ENCODE peak calls at places on chromosomes 2 and 18, in four cellular contexts. W is GM12878, Q is HepG2, X is K562. K is an unnamed sample.

GRCh38 chr2:230330725-230331124 is 3.7 kb downstream of the SP140L start:
- DNase-seq in W (no peak), Q (no peak), X (no peak), K (no peak)

GRCh38 chr2:130378898-130379214 is 23.0 kb downstream of the PTPN18 start:
- DNase-seq in W (no peak), Q (no peak), X (no peak), K (no peak)

GRCh38 chr2:118340103-118340502 is 251.8 kb downstream of the INSIG2 start:
- DNase-seq in W (no peak), Q (no peak), X (no peak), K (no peak)

GRCh38 chr2:68747918-68748317 is 13.3 kb downstream of the ARHGAP25 start:
- DNase-seq in W (no peak), Q (no peak), X (no peak), K (no peak)

GRCh38 chr2:133568172-133568571 is at the start of gene NCKAP5:
- DNase-seq in W (no peak), Q (no peak), X (no peak), K (peak; percentile 22)

GRCh38 chr2:140442319-140442718 is 1662.1 kb upstream of the NXPH2 start:
- DNase-seq in W (no peak), Q (no peak), X (no peak), K (peak; percentile 10)

GRCh38 chr2:201942525-201942924 is 91.1 kb upstream of the FZD7 start:
- DNase-seq in W (no peak), Q (no peak), X (no peak), K (no peak)

GRCh38 chr2:69994166-69994565 is 32.7 kb upstream of the ASPRV1 start:
- DNase-seq in W (no peak), Q (no peak), X (no peak), K (no peak)

GRCh38 chr2:207258191-207258991 is 92.6 kb upstream of the KLF7 start:
- DNase-seq in W (no peak), Q (no peak), X (no peak), K (no peak)

GRCh38 chr18:43486462-43486861 is 209.2 kb upstream of the SYT4 start:
- DNase-seq in W (no peak), Q (no peak), X (no peak), K (no peak)

GRCh38 chr18:21391074-21391673 is 149.1 kb downstream of the GREB1L start:
- DNase-seq in W (peak; percentile 35), Q (no peak), X (no peak), K (no peak)

GRCh38 chr2:119710281-119710680 is 31.3 kb downstream of the TMEM177 start:
- DNase-seq in W (no peak), Q (no peak), X (no peak), K (no peak)

GRCh38 chr2:163182764-163183354 is 344.3 kb upstream of the KCNH7 start:
- DNase-seq in W (no peak), Q (no peak), X (no peak), K (peak; percentile 9)

GRCh38 chr2:173855686-173856085 is 109.5 kb downstream of the SP3 start:
- DNase-seq in W (no peak), Q (no peak), X (no peak), K (no peak)

GRCh38 chr2:177799531-177799930 is 273.0 kb downstream of the PDE11A start:
- DNase-seq in W (no peak), Q (peak; percentile 27), X (peak; percentile 24), K (peak; percentile 49)

GRCh38 chr2:143937563-143938346 is 582.2 kb downstream of the ZEB2 start:
- DNase-seq in W (no peak), Q (no peak), X (no peak), K (peak; percentile 11)

GRCh38 chr2:42297322-42297936 is 63.6 kb downstream of the COX7A2L start:
- DNase-seq in W (no peak), Q (no peak), X (no peak), K (no peak)

GRCh38 chr2:225600444-225600843 is 200.9 kb downstream of the NYAP2 start:
- DNase-seq in W (no peak), Q (no peak), X (no peak), K (no peak)

GRCh38 chr18:37361223-37362157 is 204.1 kb downstream of the CELF4 start:
- DNase-seq in W (no peak), Q (no peak), X (no peak), K (no peak)

GRCh38 chr2:2921011-2921720 is 456.5 kb downstream of the EIPR1 start:
- DNase-seq in W (no peak), Q (no peak), X (no peak), K (no peak)

GRCh38 chr2:188522517-188522916 is 230.8 kb downstream of the GULP1 start:
- DNase-seq in W (no peak), Q (no peak), X (no peak), K (no peak)

GRCh38 chr2:170821631-170822291 is 5.1 kb downstream of the GAD1 start:
- DNase-seq in W (no peak), Q (no peak), X (no peak), K (no peak)

GRCh38 chr2:3837086-3837485 is 133.7 kb downstream of the DCDC2C start:
- DNase-seq in W (no peak), Q (no peak), X (no peak), K (no peak)

GRCh38 chr2:133718688-133719201 is 150.5 kb upstream of the NCKAP5 start:
- DNase-seq in W (no peak), Q (no peak), X (no peak), K (no peak)

GRCh38 chr2:134148172-134148571 is 105.7 kb upstream of the MGAT5 start:
- DNase-seq in W (no peak), Q (no peak), X (no peak), K (no peak)

GRCh38 chr18:51039138-51040112 is 9.4 kb downstream of the SMAD4 start:
- DNase-seq in W (no peak), Q (no peak), X (peak; percentile 20), K (no peak)

GRCh38 chr2:70984576-70985282 is 6.3 kb downstream of the ANKRD53 start:
- DNase-seq in W (no peak), Q (no peak), X (peak; percentile 70), K (peak; percentile 55)

GRCh38 chr2:150612957-150613710 is 125.7 kb upstream of the RND3 start:
- DNase-seq in W (no peak), Q (no peak), X (no peak), K (no peak)

GRCh38 chr2:101053117-101053516 is 51.0 kb downstream of the RPL31 start:
- DNase-seq in W (no peak), Q (no peak), X (no peak), K (no peak)

GRCh38 chr2:156319811-156320490 is 12.6 kb downstream of the NR4A2 start:
- DNase-seq in W (no peak), Q (no peak), X (peak; percentile 49), K (no peak)

GRCh38 chr2:16587629-16588028 is 78.0 kb downstream of the CYRIA start:
- DNase-seq in W (no peak), Q (no peak), X (no peak), K (no peak)

GRCh38 chr2:204834716-204835115 is 289.4 kb downstream of the PARD3B start:
- DNase-seq in W (no peak), Q (no peak), X (no peak), K (no peak)

GRCh38 chr2:207133862-207134519 is 31.8 kb downstream of the KLF7 start:
- DNase-seq in W (no peak), Q (no peak), X (no peak), K (peak; percentile 37)

GRCh38 chr2:161913865-161914264 is 160.2 kb downstream of the DPP4 start:
- DNase-seq in W (no peak), Q (no peak), X (no peak), K (no peak)

GRCh38 chr2:207129821-207130220 is 35.9 kb downstream of the KLF7 start:
- DNase-seq in W (no peak), Q (no peak), X (no peak), K (no peak)

GRCh38 chr2:1518501-1518821 is 105.2 kb downstream of the TPO start:
- DNase-seq in W (no peak), Q (no peak), X (no peak), K (no peak)

GRCh38 chr2:56167616-56168015 is 16.2 kb upstream of the CCDC85A start:
- DNase-seq in W (no peak), Q (no peak), X (no peak), K (no peak)

GRCh38 chr18:67428805-67429204 is 87.7 kb downstream of the DSEL start:
- DNase-seq in W (no peak), Q (no peak), X (no peak), K (no peak)

GRCh38 chr2:143161982-143162837 is 33.0 kb downstream of the ARHGAP15 start:
- DNase-seq in W (no peak), Q (peak; percentile 49), X (no peak), K (peak; percentile 58)

DNA sequence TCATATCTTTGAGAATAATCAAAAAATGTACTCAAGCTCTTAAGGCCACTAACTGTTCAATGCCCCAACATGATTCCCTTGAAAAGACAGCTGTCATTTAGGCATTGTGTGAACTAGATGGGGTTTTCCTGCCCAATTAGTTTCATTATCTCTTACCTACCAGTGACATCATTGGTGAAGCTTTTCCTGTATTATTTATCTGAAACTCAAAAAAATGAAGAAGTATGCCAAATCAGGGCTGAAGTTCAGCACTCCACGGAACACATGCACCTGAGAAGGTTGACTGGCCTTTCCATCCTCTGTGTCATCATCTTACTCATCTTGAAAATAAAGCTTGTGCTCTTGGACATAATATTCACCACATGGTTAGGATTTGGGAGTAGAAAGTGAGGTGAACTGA is 126.4 kb downstream of the TXNL1 start:
- DNase-seq in W (peak; percentile 20), Q (no peak), X (no peak), K (no peak)
- TF ChIP-seq TARDBP in W (no peak), Q (no peak), X (no peak), K (no peak)

DNA sequence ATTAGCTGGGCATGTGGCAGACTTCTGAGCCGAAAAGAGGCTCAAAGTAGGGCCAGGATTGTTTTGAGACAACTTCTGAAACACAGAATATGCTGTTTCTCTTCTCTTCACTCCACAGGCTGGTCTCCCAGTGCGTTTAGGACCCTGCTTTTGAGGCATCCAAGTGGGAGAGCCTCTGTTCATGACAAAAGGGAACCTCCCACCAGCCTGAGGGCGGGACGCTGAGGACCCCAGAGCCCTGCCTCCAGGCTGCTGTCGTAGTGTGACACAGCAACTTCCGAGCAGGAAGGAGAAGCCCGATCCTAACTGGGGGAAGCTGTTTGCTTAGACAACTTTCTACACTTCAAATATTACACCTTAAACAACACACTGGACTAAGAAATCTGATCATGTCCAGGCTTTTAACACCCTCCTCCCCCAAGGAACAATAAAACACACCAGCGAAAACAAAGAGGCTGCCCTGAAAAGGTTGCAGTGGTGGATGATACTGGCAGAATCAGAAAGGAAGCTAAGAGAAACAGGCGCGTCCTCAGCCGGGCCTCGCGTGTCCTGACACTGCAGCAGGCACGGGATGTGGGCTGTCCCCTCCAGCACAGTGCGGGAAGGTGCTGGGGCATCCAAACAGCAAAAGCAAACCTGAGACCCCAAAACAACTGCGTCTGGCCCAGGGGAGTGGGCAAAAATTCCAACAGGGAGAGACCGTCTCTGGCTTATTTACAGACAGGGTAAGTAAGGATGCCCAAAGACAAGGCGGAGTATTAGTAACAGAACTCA is 9.3 kb downstream of the SERTAD2 start:
- DNase-seq in W (no peak), Q (peak; percentile 62), X (peak; percentile 78), K (peak; percentile 49)
- TF ChIP-seq TARDBP in W (no peak), Q (no peak), X (no peak), K (no peak)

GRCh38 chr18:35491689-35492077 is 6.1 kb downstream of the INO80C start:
- DNase-seq in W (no peak), Q (no peak), X (no peak), K (no peak)
- TF ChIP-seq TARDBP in W (no peak), Q (no peak), X (no peak), K (no peak)

DNA sequence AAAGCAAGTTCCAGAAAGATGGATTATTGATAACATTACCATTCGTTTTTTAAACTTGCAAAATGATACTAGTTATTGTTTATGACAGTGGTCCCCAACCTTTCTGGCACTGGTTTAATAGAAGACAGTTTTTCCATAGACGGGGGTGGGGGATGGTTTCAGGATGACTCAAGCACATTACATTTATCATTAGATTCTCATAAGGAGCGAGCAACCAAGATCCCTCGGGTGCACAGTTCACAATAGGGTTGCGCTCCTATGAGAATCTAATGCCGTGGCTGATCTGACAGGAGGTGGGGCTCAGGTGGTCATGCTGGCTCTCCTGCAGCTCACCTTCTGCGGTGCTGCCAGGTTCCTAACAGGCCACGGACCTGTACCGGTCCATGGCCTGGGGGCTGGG is 86.2 kb downstream of the BCL2 start:
- DNase-seq in W (no peak), Q (no peak), X (no peak), K (no peak)
- TF ChIP-seq TARDBP in W (no peak), Q (no peak), X (no peak), K (no peak)

K was measured in HEK293T.